ENCODE peak calls at places on chromosome 7, in four cellular contexts. P, H, E and Y are unnamed samples.

GRCh38 chr7:127961787-127962463 is 69.3 kb downstream of the LRRC4 start:
- DNase-seq in H (no peak), E (no peak), P (no peak), Y (no peak)

GRCh38 chr7:47290867-47291266 is 291.0 kb downstream of the TNS3 start:
- DNase-seq in P (no peak), H (no peak), E (no peak), Y (no peak)

GRCh38 chr7:90209776-90210175 is 1.8 kb upstream of the STEAP2 start:
- DNase-seq in P (no peak), H (no peak), E (no peak), Y (no peak)

GRCh38 chr7:22561356-22561755 is 61.4 kb upstream of the STEAP1B start:
- DNase-seq in H (peak), P (peak), E (peak), Y (no peak)

GRCh38 chr7:1211611-1212010 is 21.1 kb upstream of the UNCX start:
- DNase-seq in E (no peak), P (no peak), H (no peak), Y (no peak)

GRCh38 chr7:117188949-117189348 is 133.9 kb downstream of the WNT2 start:
- DNase-seq in H (no peak), E (no peak), P (no peak), Y (no peak)

GRCh38 chr7:98214811-98215321 is 3.6 kb downstream of the BHLHA15 start:
- DNase-seq in P (no peak), E (no peak), H (peak), Y (no peak)

GRCh38 chr7:157466473-157467261 is 129.9 kb downstream of the DNAJB6 start:
- DNase-seq in E (peak), H (no peak), P (no peak), Y (no peak)

GRCh38 chr7:67821116-67821515 is 824.5 kb downstream of the TYW1 start:
- DNase-seq in E (no peak), H (no peak), P (no peak), Y (no peak)

GRCh38 chr7:137940656-137941518 is 61.0 kb downstream of the CREB3L2 start:
- DNase-seq in H (no peak), E (no peak), P (no peak), Y (no peak)

GRCh38 chr7:6578114-6579084 is 1.1 kb downstream of the ZDHHC4 start:
- DNase-seq in E (no peak), P (peak), H (no peak), Y (no peak)

GRCh38 chr7:85685901-85686300 is 499.0 kb upstream of the SEMA3D start:
- DNase-seq in P (peak), H (no peak), E (no peak), Y (no peak)

GRCh38 chr7:23546897-23547572 is 15.3 kb upstream of the TRA2A start:
- DNase-seq in E (peak), H (peak), P (peak), Y (peak)

GRCh38 chr7:12584940-12585339 is 14.4 kb downstream of the SCIN start:
- DNase-seq in H (no peak), E (peak), P (no peak), Y (peak)

GRCh38 chr7:45975367-45975766 is 54.3 kb upstream of the IGFBP3 start:
- DNase-seq in H (no peak), P (no peak), E (no peak), Y (no peak)

GRCh38 chr7:114402866-114403635 is 11.6 kb upstream of the FOXP2 start:
- DNase-seq in P (no peak), H (no peak), E (no peak), Y (no peak)

GRCh38 chr7:73999664-74000420 is 28.1 kb upstream of the ELN start:
- DNase-seq in E (no peak), P (no peak), H (peak), Y (no peak)

GRCh38 chr7:102236592-102237287 is 49.9 kb upstream of the SH2B2 start:
- DNase-seq in E (peak), H (peak), P (peak), Y (peak)

GRCh38 chr7:30842542-30843451 is 68.9 kb upstream of the AQP1 start:
- DNase-seq in E (no peak), P (no peak), H (no peak), Y (no peak)

GRCh38 chr7:522071-522937 is 2.7 kb upstream of the PDGFA start:
- DNase-seq in E (peak), H (peak), P (no peak), Y (peak)

GRCh38 chr7:138248609-138249008 is 172.3 kb downstream of the AKR1D1 start:
- DNase-seq in H (no peak), E (no peak), P (no peak), Y (no peak)

GRCh38 chr7:42198974-42199668 is 37.9 kb downstream of the GLI3 start:
- DNase-seq in E (no peak), H (no peak), P (no peak), Y (no peak)

GRCh38 chr7:31336202-31337035 is 4.1 kb downstream of the NEUROD6 start:
- DNase-seq in E (no peak), P (no peak), H (peak), Y (no peak)

GRCh38 chr7:50369408-50370026 is 65.0 kb downstream of the IKZF1 start:
- DNase-seq in H (no peak), E (no peak), P (no peak), Y (no peak)